ENCODE peak calls at places on chromosomes 7 and 10, in nine cellular contexts. One of them, this sample, is unnamed.

GRCh38 chr10:121860810-121861209 is 67.0 kb downstream of the ATE1 start:
- DNase-seq in AG10803: no peak
- DNase-seq in B cell: no peak
- DNase-seq in brain microvascular endothelial cell: no peak
- DNase-seq in AG04449: no peak
- DNase-seq in adrenal gland: no peak
- DNase-seq in fibroblast of pulmonary artery: no peak
- DNase-seq in nephron progenitor cell: no peak
- DNase-seq in omental fat pad: no peak
- DNase-seq in this sample: no peak

GRCh38 chr7:70719120-70719519 is 412.8 kb upstream of the GALNT17 start:
- DNase-seq in nephron progenitor cell: no peak
- DNase-seq in fibroblast of pulmonary artery: no peak
- DNase-seq in brain microvascular endothelial cell: no peak
- DNase-seq in B cell: no peak
- DNase-seq in omental fat pad: no peak
- DNase-seq in adrenal gland: no peak
- DNase-seq in AG10803: no peak
- DNase-seq in AG04449: no peak
- DNase-seq in this sample: no peak

GRCh38 chr10:27359792-27360320 is 119.3 kb upstream of the ACBD5 start:
- DNase-seq in AG04449: no peak
- DNase-seq in B cell: no peak
- DNase-seq in AG10803: no peak
- DNase-seq in brain microvascular endothelial cell: no peak
- DNase-seq in adrenal gland: no peak
- DNase-seq in fibroblast of pulmonary artery: no peak
- DNase-seq in omental fat pad: no peak
- DNase-seq in nephron progenitor cell: no peak
- DNase-seq in this sample: peak

GRCh38 chr7:4882742-4883351 is 669 bp downstream of the RADIL start:
- DNase-seq in AG10803: no peak
- DNase-seq in AG04449: no peak
- DNase-seq in adrenal gland: no peak
- DNase-seq in B cell: no peak
- DNase-seq in fibroblast of pulmonary artery: peak
- DNase-seq in omental fat pad: no peak
- DNase-seq in nephron progenitor cell: peak
- DNase-seq in brain microvascular endothelial cell: no peak
- DNase-seq in this sample: peak

GRCh38 chr10:63431962-63432797 is 33.6 kb downstream of the JMJD1C start:
- DNase-seq in AG04449: no peak
- DNase-seq in brain microvascular endothelial cell: peak
- DNase-seq in nephron progenitor cell: no peak
- DNase-seq in adrenal gland: no peak
- DNase-seq in AG10803: no peak
- DNase-seq in omental fat pad: no peak
- DNase-seq in fibroblast of pulmonary artery: peak
- DNase-seq in B cell: no peak
- DNase-seq in this sample: no peak

GRCh38 chr7:140225562-140226249 is 48.9 kb upstream of the KDM7A start:
- DNase-seq in brain microvascular endothelial cell: no peak
- DNase-seq in nephron progenitor cell: no peak
- DNase-seq in adrenal gland: no peak
- DNase-seq in omental fat pad: no peak
- DNase-seq in B cell: no peak
- DNase-seq in fibroblast of pulmonary artery: no peak
- DNase-seq in AG10803: no peak
- DNase-seq in AG04449: no peak
- DNase-seq in this sample: no peak

GRCh38 chr10:26780793-26781601 is 79.8 kb downstream of the ABI1 start:
- DNase-seq in B cell: peak
- DNase-seq in AG10803: peak
- DNase-seq in adrenal gland: peak
- DNase-seq in nephron progenitor cell: no peak
- DNase-seq in fibroblast of pulmonary artery: peak
- DNase-seq in omental fat pad: no peak
- DNase-seq in brain microvascular endothelial cell: peak
- DNase-seq in AG04449: peak
- DNase-seq in this sample: no peak

GRCh38 chr10:60865198-60865783 is 78.7 kb downstream of the RHOBTB1 start:
- DNase-seq in fibroblast of pulmonary artery: no peak
- DNase-seq in B cell: no peak
- DNase-seq in brain microvascular endothelial cell: no peak
- DNase-seq in nephron progenitor cell: no peak
- DNase-seq in omental fat pad: no peak
- DNase-seq in AG10803: no peak
- DNase-seq in AG04449: no peak
- DNase-seq in adrenal gland: peak
- DNase-seq in this sample: no peak

GRCh38 chr10:70528726-70529362 is 50.3 kb downstream of the PALD1 start:
- DNase-seq in B cell: no peak
- DNase-seq in omental fat pad: no peak
- DNase-seq in AG10803: peak
- DNase-seq in nephron progenitor cell: no peak
- DNase-seq in AG04449: no peak
- DNase-seq in fibroblast of pulmonary artery: peak
- DNase-seq in adrenal gland: no peak
- DNase-seq in brain microvascular endothelial cell: peak
- DNase-seq in this sample: peak

GRCh38 chr10:104011904-104012303 is 45.0 kb downstream of the SLK start:
- DNase-seq in AG04449: no peak
- DNase-seq in fibroblast of pulmonary artery: no peak
- DNase-seq in AG10803: no peak
- DNase-seq in brain microvascular endothelial cell: no peak
- DNase-seq in omental fat pad: no peak
- DNase-seq in B cell: no peak
- DNase-seq in nephron progenitor cell: no peak
- DNase-seq in adrenal gland: no peak
- DNase-seq in this sample: no peak

GRCh38 chr10:10160821-10161312 is 856.8 kb upstream of the CELF2 start:
- DNase-seq in AG10803: no peak
- DNase-seq in brain microvascular endothelial cell: no peak
- DNase-seq in B cell: no peak
- DNase-seq in AG04449: no peak
- DNase-seq in omental fat pad: no peak
- DNase-seq in fibroblast of pulmonary artery: no peak
- DNase-seq in nephron progenitor cell: no peak
- DNase-seq in adrenal gland: no peak
- DNase-seq in this sample: no peak

GRCh38 chr10:34474060-34474376 is 341.1 kb downstream of the PARD3 start:
- DNase-seq in omental fat pad: no peak
- DNase-seq in AG04449: no peak
- DNase-seq in nephron progenitor cell: no peak
- DNase-seq in B cell: no peak
- DNase-seq in brain microvascular endothelial cell: no peak
- DNase-seq in adrenal gland: no peak
- DNase-seq in AG10803: peak
- DNase-seq in fibroblast of pulmonary artery: peak
- DNase-seq in this sample: no peak

GRCh38 chr10:68330852-68331454 is 911 bp upstream of the HNRNPH3 start:
- DNase-seq in brain microvascular endothelial cell: no peak
- DNase-seq in fibroblast of pulmonary artery: peak
- DNase-seq in adrenal gland: peak
- DNase-seq in omental fat pad: no peak
- DNase-seq in AG04449: no peak
- DNase-seq in B cell: no peak
- DNase-seq in AG10803: peak
- DNase-seq in nephron progenitor cell: peak
- DNase-seq in this sample: peak

GRCh38 chr10:128614206-128614605 is 488.0 kb upstream of the MKI67 start:
- DNase-seq in omental fat pad: no peak
- DNase-seq in fibroblast of pulmonary artery: no peak
- DNase-seq in adrenal gland: no peak
- DNase-seq in AG10803: no peak
- DNase-seq in nephron progenitor cell: no peak
- DNase-seq in brain microvascular endothelial cell: no peak
- DNase-seq in AG04449: no peak
- DNase-seq in B cell: no peak
- DNase-seq in this sample: no peak

GRCh38 chr10:11533328-11533781 is 78.1 kb downstream of the USP6NL start:
- DNase-seq in brain microvascular endothelial cell: no peak
- DNase-seq in nephron progenitor cell: no peak
- DNase-seq in adrenal gland: no peak
- DNase-seq in omental fat pad: no peak
- DNase-seq in B cell: peak
- DNase-seq in AG10803: peak
- DNase-seq in fibroblast of pulmonary artery: peak
- DNase-seq in AG04449: no peak
- DNase-seq in this sample: no peak
- TF ChIP-seq CTCF in brain microvascular endothelial cell: peak
- TF ChIP-seq CTCF in nephron progenitor cell: no peak
- TF ChIP-seq CTCF in adrenal gland: no peak
- TF ChIP-seq CTCF in omental fat pad: no peak
- TF ChIP-seq CTCF in B cell: peak
- TF ChIP-seq CTCF in AG10803: peak
- TF ChIP-seq CTCF in fibroblast of pulmonary artery: peak
- TF ChIP-seq CTCF in AG04449: peak
- TF ChIP-seq CTCF in this sample: no peak

DNA sequence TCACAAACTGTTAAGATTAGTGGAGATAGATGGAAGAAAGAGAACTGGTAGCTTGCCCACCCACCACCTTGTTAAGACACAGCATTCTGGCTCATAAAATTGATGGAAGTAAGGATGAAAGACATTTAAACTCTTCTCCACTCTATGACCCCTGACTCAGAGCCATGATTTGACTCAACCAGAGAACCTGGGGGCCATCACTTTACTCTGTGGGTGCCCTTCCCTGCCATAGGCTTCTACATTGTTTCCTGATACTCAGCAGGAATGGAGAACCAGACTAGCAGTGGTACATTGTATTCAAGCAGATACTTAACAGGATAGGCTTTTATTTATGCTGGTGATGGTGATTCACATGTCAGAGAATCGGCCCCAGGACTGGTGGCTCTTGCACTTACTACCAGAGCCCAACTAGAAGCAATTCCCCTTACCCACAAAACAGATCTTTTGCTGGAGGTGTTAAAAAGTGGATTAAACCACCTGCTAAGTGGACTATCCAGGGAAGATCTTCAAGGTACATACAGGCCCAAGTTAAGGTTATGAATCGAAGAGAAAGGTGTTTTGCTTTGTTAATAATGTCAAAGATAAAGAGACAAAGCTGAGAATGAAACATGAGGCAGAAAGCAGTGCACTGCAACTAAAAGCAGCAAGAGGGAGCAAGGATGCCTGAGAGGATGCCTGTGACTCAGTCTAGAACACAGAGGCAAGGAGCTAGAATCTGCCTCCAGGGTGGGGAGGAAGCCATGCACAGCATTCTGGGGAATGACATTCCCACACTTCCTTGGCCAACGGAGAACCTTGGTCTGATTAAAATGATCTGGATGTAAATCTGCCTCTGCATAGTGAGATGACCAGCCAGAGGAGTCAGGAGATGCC is 36.0 kb upstream of the GLI3 start:
- DNase-seq in adrenal gland: peak
- DNase-seq in omental fat pad: no peak
- DNase-seq in nephron progenitor cell: no peak
- DNase-seq in B cell: no peak
- DNase-seq in AG10803: peak
- DNase-seq in AG04449: no peak
- DNase-seq in brain microvascular endothelial cell: peak
- DNase-seq in fibroblast of pulmonary artery: peak
- DNase-seq in this sample: no peak
- TF ChIP-seq CTCF in adrenal gland: peak
- TF ChIP-seq CTCF in omental fat pad: no peak
- TF ChIP-seq CTCF in nephron progenitor cell: no peak
- TF ChIP-seq CTCF in B cell: no peak
- TF ChIP-seq CTCF in AG10803: peak
- TF ChIP-seq CTCF in AG04449: peak
- TF ChIP-seq CTCF in brain microvascular endothelial cell: peak
- TF ChIP-seq CTCF in fibroblast of pulmonary artery: peak
- TF ChIP-seq CTCF in this sample: no peak

GRCh38 chr7:141228482-141228881 is 154.6 kb downstream of the TMEM178B start:
- DNase-seq in omental fat pad: no peak
- DNase-seq in fibroblast of pulmonary artery: no peak
- DNase-seq in AG10803: no peak
- DNase-seq in brain microvascular endothelial cell: no peak
- DNase-seq in AG04449: no peak
- DNase-seq in nephron progenitor cell: no peak
- DNase-seq in adrenal gland: no peak
- DNase-seq in B cell: no peak
- DNase-seq in this sample: peak

GRCh38 chr7:141227454-141227853 is 153.6 kb downstream of the TMEM178B start:
- DNase-seq in AG04449: no peak
- DNase-seq in adrenal gland: no peak
- DNase-seq in nephron progenitor cell: peak
- DNase-seq in B cell: no peak
- DNase-seq in brain microvascular endothelial cell: no peak
- DNase-seq in omental fat pad: no peak
- DNase-seq in AG10803: no peak
- DNase-seq in fibroblast of pulmonary artery: no peak
- DNase-seq in this sample: no peak

GRCh38 chr7:141225916-141226618 is 152.2 kb downstream of the TMEM178B start:
- DNase-seq in AG10803: no peak
- DNase-seq in nephron progenitor cell: no peak
- DNase-seq in fibroblast of pulmonary artery: no peak
- DNase-seq in B cell: no peak
- DNase-seq in AG04449: no peak
- DNase-seq in brain microvascular endothelial cell: no peak
- DNase-seq in omental fat pad: no peak
- DNase-seq in adrenal gland: no peak
- DNase-seq in this sample: no peak

GRCh38 chr7:141232286-141233051 is 158.6 kb downstream of the TMEM178B start:
- DNase-seq in AG10803: no peak
- DNase-seq in omental fat pad: no peak
- DNase-seq in AG04449: no peak
- DNase-seq in B cell: no peak
- DNase-seq in fibroblast of pulmonary artery: no peak
- DNase-seq in nephron progenitor cell: no peak
- DNase-seq in adrenal gland: no peak
- DNase-seq in brain microvascular endothelial cell: no peak
- DNase-seq in this sample: no peak

GRCh38 chr7:141231018-141231792 is 157.3 kb downstream of the TMEM178B start:
- DNase-seq in AG10803: peak
- DNase-seq in nephron progenitor cell: peak
- DNase-seq in fibroblast of pulmonary artery: peak
- DNase-seq in AG04449: no peak
- DNase-seq in brain microvascular endothelial cell: peak
- DNase-seq in omental fat pad: no peak
- DNase-seq in adrenal gland: peak
- DNase-seq in B cell: no peak
- DNase-seq in this sample: peak
- TF ChIP-seq CTCF in AG10803: peak
- TF ChIP-seq CTCF in nephron progenitor cell: peak
- TF ChIP-seq CTCF in fibroblast of pulmonary artery: no peak
- TF ChIP-seq CTCF in AG04449: no peak
- TF ChIP-seq CTCF in brain microvascular endothelial cell: peak
- TF ChIP-seq CTCF in omental fat pad: no peak
- TF ChIP-seq CTCF in adrenal gland: peak
- TF ChIP-seq CTCF in B cell: no peak
- TF ChIP-seq CTCF in this sample: no peak

DNA sequence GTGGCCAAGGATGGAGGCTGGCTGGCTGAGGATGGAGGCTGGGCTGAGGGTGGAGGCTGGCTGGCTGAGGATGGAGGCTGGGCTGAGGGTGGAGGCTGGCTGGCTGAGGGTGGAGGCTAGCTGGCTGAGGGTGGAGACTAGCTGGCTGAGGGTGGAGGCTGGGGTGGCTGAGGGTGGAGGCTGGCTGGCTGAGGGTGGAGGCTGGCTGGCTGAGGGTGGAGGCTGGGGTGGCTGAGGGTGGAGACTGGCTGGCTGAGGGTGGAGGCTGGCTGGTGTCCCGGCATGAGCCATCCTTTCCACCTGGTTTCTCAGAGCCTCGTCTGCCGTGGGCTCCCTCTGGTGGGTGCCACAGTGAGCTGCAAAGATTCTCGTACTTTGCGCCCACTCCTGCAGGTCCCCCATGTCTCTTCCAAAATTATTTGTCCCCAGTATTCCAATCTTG is 88.4 kb downstream of the ELFN1 start:
- DNase-seq in brain microvascular endothelial cell: no peak
- DNase-seq in adrenal gland: no peak
- DNase-seq in nephron progenitor cell: no peak
- DNase-seq in AG10803: peak
- DNase-seq in AG04449: no peak
- DNase-seq in B cell: no peak
- DNase-seq in omental fat pad: no peak
- DNase-seq in fibroblast of pulmonary artery: peak
- DNase-seq in this sample: no peak
- TF ChIP-seq CTCF in brain microvascular endothelial cell: peak
- TF ChIP-seq CTCF in adrenal gland: peak
- TF ChIP-seq CTCF in nephron progenitor cell: peak
- TF ChIP-seq CTCF in AG10803: peak
- TF ChIP-seq CTCF in AG04449: peak
- TF ChIP-seq CTCF in B cell: no peak
- TF ChIP-seq CTCF in omental fat pad: no peak
- TF ChIP-seq CTCF in fibroblast of pulmonary artery: peak
- TF ChIP-seq CTCF in this sample: peak